ENCODE peak calls at places on chromosomes 1 and 21, in ten cellular contexts. One of them, this sample, is unnamed.

GRCh38 chr1:40838045-40838979 is 23.9 kb downstream of the CITED4 start:
- DNase-seq in globus pallidus: no peak
- DNase-seq in tibial artery: no peak
- DNase-seq in Daoy: no peak
- DNase-seq in stimulated activated CD8-positive, alpha-beta memory T cell treated with anti-CD3 and anti-CD28 coated beads, Interleukin-7, amount 100 ng/mL, for 4 hours: no peak
- DNase-seq in NCI-H1694: no peak
- DNase-seq in small intestine: no peak
- DNase-seq in Kasumi-1: no peak
- DNase-seq in IMR-90: no peak
- DNase-seq in skeletal muscle cell: no peak
- DNase-seq in this sample: no peak

GRCh38 chr1:56339786-56340465 is 239.4 kb downstream of the PLPP3 start:
- DNase-seq in skeletal muscle cell: no peak
- DNase-seq in tibial artery: no peak
- DNase-seq in globus pallidus: no peak
- DNase-seq in small intestine: no peak
- DNase-seq in NCI-H1694: no peak
- DNase-seq in stimulated activated CD8-positive, alpha-beta memory T cell treated with anti-CD3 and anti-CD28 coated beads, Interleukin-7, amount 100 ng/mL, for 4 hours: no peak
- DNase-seq in Daoy: peak
- DNase-seq in IMR-90: no peak
- DNase-seq in Kasumi-1: no peak
- DNase-seq in this sample: no peak

GRCh38 chr1:164611754-164612642 is 53.0 kb downstream of the PBX1 start:
- DNase-seq in skeletal muscle cell: peak
- DNase-seq in stimulated activated CD8-positive, alpha-beta memory T cell treated with anti-CD3 and anti-CD28 coated beads, Interleukin-7, amount 100 ng/mL, for 4 hours: no peak
- DNase-seq in tibial artery: peak
- DNase-seq in Kasumi-1: no peak
- DNase-seq in small intestine: peak
- DNase-seq in NCI-H1694: no peak
- DNase-seq in IMR-90: peak
- DNase-seq in globus pallidus: no peak
- DNase-seq in Daoy: peak
- DNase-seq in this sample: no peak

GRCh38 chr1:11692899-11693590 is 1.5 kb downstream of the DRAXIN start:
- DNase-seq in tibial artery: peak
- DNase-seq in stimulated activated CD8-positive, alpha-beta memory T cell treated with anti-CD3 and anti-CD28 coated beads, Interleukin-7, amount 100 ng/mL, for 4 hours: peak
- DNase-seq in Kasumi-1: peak
- DNase-seq in NCI-H1694: no peak
- DNase-seq in small intestine: peak
- DNase-seq in skeletal muscle cell: peak
- DNase-seq in globus pallidus: no peak
- DNase-seq in Daoy: peak
- DNase-seq in IMR-90: peak
- DNase-seq in this sample: no peak

GRCh38 chr1:117605164-117605810 is 561 bp upstream of the TENT5C start:
- DNase-seq in small intestine: peak
- DNase-seq in skeletal muscle cell: no peak
- DNase-seq in globus pallidus: peak
- DNase-seq in stimulated activated CD8-positive, alpha-beta memory T cell treated with anti-CD3 and anti-CD28 coated beads, Interleukin-7, amount 100 ng/mL, for 4 hours: no peak
- DNase-seq in NCI-H1694: no peak
- DNase-seq in Kasumi-1: peak
- DNase-seq in tibial artery: peak
- DNase-seq in Daoy: peak
- DNase-seq in IMR-90: no peak
- DNase-seq in this sample: peak

GRCh38 chr1:182589520-182589919 is 464 bp upstream of the RNASEL start:
- DNase-seq in NCI-H1694: no peak
- DNase-seq in stimulated activated CD8-positive, alpha-beta memory T cell treated with anti-CD3 and anti-CD28 coated beads, Interleukin-7, amount 100 ng/mL, for 4 hours: no peak
- DNase-seq in globus pallidus: no peak
- DNase-seq in IMR-90: no peak
- DNase-seq in small intestine: no peak
- DNase-seq in Daoy: no peak
- DNase-seq in skeletal muscle cell: no peak
- DNase-seq in tibial artery: no peak
- DNase-seq in Kasumi-1: no peak
- DNase-seq in this sample: no peak

GRCh38 chr1:228885845-228886244 is 150.6 kb downstream of the RHOU start:
- DNase-seq in stimulated activated CD8-positive, alpha-beta memory T cell treated with anti-CD3 and anti-CD28 coated beads, Interleukin-7, amount 100 ng/mL, for 4 hours: no peak
- DNase-seq in globus pallidus: no peak
- DNase-seq in IMR-90: no peak
- DNase-seq in tibial artery: no peak
- DNase-seq in Kasumi-1: no peak
- DNase-seq in Daoy: no peak
- DNase-seq in NCI-H1694: no peak
- DNase-seq in skeletal muscle cell: no peak
- DNase-seq in small intestine: no peak
- DNase-seq in this sample: no peak

GRCh38 chr1:244012232-244012631 is 38.9 kb upstream of the ZBTB18 start:
- DNase-seq in stimulated activated CD8-positive, alpha-beta memory T cell treated with anti-CD3 and anti-CD28 coated beads, Interleukin-7, amount 100 ng/mL, for 4 hours: no peak
- DNase-seq in skeletal muscle cell: peak
- DNase-seq in small intestine: no peak
- DNase-seq in Kasumi-1: no peak
- DNase-seq in Daoy: peak
- DNase-seq in globus pallidus: peak
- DNase-seq in tibial artery: no peak
- DNase-seq in NCI-H1694: no peak
- DNase-seq in IMR-90: peak
- DNase-seq in this sample: no peak

GRCh38 chr1:243917177-243917862 is 67.3 kb upstream of the AKT3 start:
- DNase-seq in small intestine: peak
- DNase-seq in tibial artery: no peak
- DNase-seq in Kasumi-1: no peak
- DNase-seq in NCI-H1694: peak
- DNase-seq in skeletal muscle cell: peak
- DNase-seq in globus pallidus: peak
- DNase-seq in Daoy: peak
- DNase-seq in IMR-90: peak
- DNase-seq in stimulated activated CD8-positive, alpha-beta memory T cell treated with anti-CD3 and anti-CD28 coated beads, Interleukin-7, amount 100 ng/mL, for 4 hours: no peak
- DNase-seq in this sample: peak

GRCh38 chr1:17525996-17526686 is 13.4 kb upstream of the ARHGEF10L start:
- DNase-seq in globus pallidus: no peak
- DNase-seq in small intestine: no peak
- DNase-seq in Daoy: peak
- DNase-seq in stimulated activated CD8-positive, alpha-beta memory T cell treated with anti-CD3 and anti-CD28 coated beads, Interleukin-7, amount 100 ng/mL, for 4 hours: no peak
- DNase-seq in Kasumi-1: no peak
- DNase-seq in IMR-90: no peak
- DNase-seq in skeletal muscle cell: no peak
- DNase-seq in tibial artery: no peak
- DNase-seq in NCI-H1694: no peak
- DNase-seq in this sample: no peak

GRCh38 chr21:15209224-15209623 is 144.4 kb upstream of the NRIP1 start:
- DNase-seq in Kasumi-1: no peak
- DNase-seq in tibial artery: no peak
- DNase-seq in Daoy: no peak
- DNase-seq in stimulated activated CD8-positive, alpha-beta memory T cell treated with anti-CD3 and anti-CD28 coated beads, Interleukin-7, amount 100 ng/mL, for 4 hours: no peak
- DNase-seq in small intestine: no peak
- DNase-seq in globus pallidus: no peak
- DNase-seq in NCI-H1694: no peak
- DNase-seq in IMR-90: no peak
- DNase-seq in skeletal muscle cell: no peak
- DNase-seq in this sample: no peak

GRCh38 chr1:38128511-38128910 is 81.9 kb upstream of the POU3F1 start:
- DNase-seq in stimulated activated CD8-positive, alpha-beta memory T cell treated with anti-CD3 and anti-CD28 coated beads, Interleukin-7, amount 100 ng/mL, for 4 hours: no peak
- DNase-seq in NCI-H1694: no peak
- DNase-seq in Kasumi-1: no peak
- DNase-seq in IMR-90: no peak
- DNase-seq in tibial artery: no peak
- DNase-seq in skeletal muscle cell: no peak
- DNase-seq in small intestine: no peak
- DNase-seq in globus pallidus: no peak
- DNase-seq in Daoy: no peak
- DNase-seq in this sample: no peak

GRCh38 chr1:71522721-71523120 is 441.9 kb upstream of the ZRANB2 start:
- DNase-seq in small intestine: no peak
- DNase-seq in tibial artery: no peak
- DNase-seq in stimulated activated CD8-positive, alpha-beta memory T cell treated with anti-CD3 and anti-CD28 coated beads, Interleukin-7, amount 100 ng/mL, for 4 hours: no peak
- DNase-seq in IMR-90: no peak
- DNase-seq in Daoy: no peak
- DNase-seq in Kasumi-1: no peak
- DNase-seq in globus pallidus: no peak
- DNase-seq in NCI-H1694: no peak
- DNase-seq in skeletal muscle cell: no peak
- DNase-seq in this sample: no peak

GRCh38 chr1:63877021-63877767 is 103.4 kb downstream of the ROR1 start:
- DNase-seq in globus pallidus: no peak
- DNase-seq in small intestine: no peak
- DNase-seq in Daoy: no peak
- DNase-seq in tibial artery: no peak
- DNase-seq in stimulated activated CD8-positive, alpha-beta memory T cell treated with anti-CD3 and anti-CD28 coated beads, Interleukin-7, amount 100 ng/mL, for 4 hours: no peak
- DNase-seq in NCI-H1694: no peak
- DNase-seq in Kasumi-1: no peak
- DNase-seq in skeletal muscle cell: no peak
- DNase-seq in IMR-90: no peak
- DNase-seq in this sample: no peak

GRCh38 chr1:186925881-186926676 is 97.3 kb downstream of the PLA2G4A start:
- DNase-seq in IMR-90: peak
- DNase-seq in skeletal muscle cell: no peak
- DNase-seq in tibial artery: no peak
- DNase-seq in stimulated activated CD8-positive, alpha-beta memory T cell treated with anti-CD3 and anti-CD28 coated beads, Interleukin-7, amount 100 ng/mL, for 4 hours: no peak
- DNase-seq in NCI-H1694: no peak
- DNase-seq in small intestine: no peak
- DNase-seq in Daoy: no peak
- DNase-seq in globus pallidus: no peak
- DNase-seq in Kasumi-1: no peak
- DNase-seq in this sample: no peak

GRCh38 chr1:119394085-119394484 is 20.9 kb upstream of the HSD3B2 start:
- DNase-seq in stimulated activated CD8-positive, alpha-beta memory T cell treated with anti-CD3 and anti-CD28 coated beads, Interleukin-7, amount 100 ng/mL, for 4 hours: no peak
- DNase-seq in tibial artery: no peak
- DNase-seq in NCI-H1694: no peak
- DNase-seq in small intestine: peak
- DNase-seq in Kasumi-1: no peak
- DNase-seq in skeletal muscle cell: no peak
- DNase-seq in Daoy: no peak
- DNase-seq in IMR-90: no peak
- DNase-seq in globus pallidus: no peak
- DNase-seq in this sample: no peak

GRCh38 chr1:43067856-43068751 is 104.0 kb downstream of the EBNA1BP2 start:
- DNase-seq in globus pallidus: peak
- DNase-seq in small intestine: no peak
- DNase-seq in Daoy: no peak
- DNase-seq in NCI-H1694: no peak
- DNase-seq in IMR-90: no peak
- DNase-seq in stimulated activated CD8-positive, alpha-beta memory T cell treated with anti-CD3 and anti-CD28 coated beads, Interleukin-7, amount 100 ng/mL, for 4 hours: no peak
- DNase-seq in skeletal muscle cell: no peak
- DNase-seq in Kasumi-1: peak
- DNase-seq in tibial artery: no peak
- DNase-seq in this sample: no peak

GRCh38 chr1:183476081-183476480 is 3.8 kb downstream of the SMG7 start:
- DNase-seq in IMR-90: no peak
- DNase-seq in Daoy: no peak
- DNase-seq in tibial artery: no peak
- DNase-seq in Kasumi-1: no peak
- DNase-seq in skeletal muscle cell: no peak
- DNase-seq in stimulated activated CD8-positive, alpha-beta memory T cell treated with anti-CD3 and anti-CD28 coated beads, Interleukin-7, amount 100 ng/mL, for 4 hours: no peak
- DNase-seq in globus pallidus: no peak
- DNase-seq in small intestine: no peak
- DNase-seq in NCI-H1694: no peak
- DNase-seq in this sample: no peak

This sample was measured in cerebellar cortex.